ENCODE peak calls at places on chromosomes 1 and 21, in six cellular contexts. B, X, G, F, E and P are unnamed samples.
A peak's percentile ranks its signal among the peaks of the same experiment; 100 is the strongest.

GRCh38 chr1:101174722-101175121 is 62.1 kb upstream of the S1PR1 start:
- DNase-seq in X (peak; percentile 45), B (peak; percentile 93), F (peak; percentile 87), E (peak; percentile 92), G (no peak), P (no peak)

GRCh38 chr1:3066826-3067225 is 2.2 kb upstream of the PRDM16 start:
- DNase-seq in G (no peak), B (no peak), F (no peak), X (no peak), E (no peak), P (no peak)

GRCh38 chr1:159653201-159653600 is 61.2 kb downstream of the CRP start:
- DNase-seq in E (no peak), B (peak; percentile 75), G (no peak), X (no peak), F (no peak), P (no peak)

GRCh38 chr1:218344814-218345672 is at the start of gene TGFB2:
- DNase-seq in B (peak; percentile 70), X (peak; percentile 68), G (peak; percentile 29), E (peak; percentile 98), F (peak; percentile 79), P (no peak)

GRCh38 chr1:242890211-242890741 is 364.8 kb downstream of the CEP170 start:
- DNase-seq in B (peak; percentile 1), F (peak; percentile 25), E (peak; percentile 31), X (peak; percentile 80), G (peak; percentile 85), P (peak; percentile 20)

GRCh38 chr21:41442496-41443186 is 16.6 kb downstream of the MX1 start:
- DNase-seq in X (no peak), E (no peak), G (no peak), B (no peak), F (no peak), P (no peak)

GRCh38 chr1:94675373-94675772 is 133.8 kb upstream of the F3 start:
- DNase-seq in G (no peak), E (no peak), B (no peak), F (no peak), X (no peak), P (no peak)

GRCh38 chr1:9439074-9439761 is 100.0 kb upstream of the SLC25A33 start:
- DNase-seq in B (peak; percentile 43), G (no peak), F (peak; percentile 17), X (no peak), E (no peak), P (no peak)

GRCh38 chr1:35470964-35471613 is 86.1 kb downstream of the KIAA0319L start:
- DNase-seq in B (no peak), G (peak; percentile 12), X (peak; percentile 49), F (no peak), E (no peak), P (no peak)

GRCh38 chr1:207234690-207235089 is 86.8 kb upstream of the CD55 start:
- DNase-seq in X (no peak), G (no peak), B (no peak), F (no peak), E (no peak), P (no peak)

GRCh38 chr1:213989071-213989739 is 1.4 kb downstream of the PROX1 start:
- DNase-seq in B (no peak), F (no peak), E (no peak), X (peak; percentile 40), G (peak; percentile 58), P (no peak)

GRCh38 chr1:48718696-48719095 is 58.0 kb downstream of the BEND5 start:
- DNase-seq in G (no peak), E (no peak), X (no peak), F (no peak), B (no peak), P (no peak)

GRCh38 chr1:44377925-44378784 is 23.1 kb upstream of the ERI3 start:
- DNase-seq in B (peak; percentile 76), F (peak; percentile 15), G (peak; percentile 86), X (peak; percentile 82), E (peak; percentile 76), P (peak; percentile 50)

GRCh38 chr1:29496701-29497100 is 260.4 kb downstream of the PTPRU start:
- DNase-seq in E (no peak), G (no peak), X (no peak), B (no peak), F (no peak), P (no peak)

GRCh38 chr1:213244664-213245091 is 193.6 kb downstream of the RPS6KC1 start:
- DNase-seq in X (peak; percentile 45), F (peak; percentile 14), B (peak; percentile 61), G (peak; percentile 68), E (peak; percentile 75), P (peak; percentile 34)

GRCh38 chr1:230112131-230112701 is 45.2 kb downstream of the GALNT2 start:
- DNase-seq in F (no peak), E (no peak), B (no peak), X (no peak), G (peak; percentile 88), P (peak; percentile 50)

GRCh38 chr1:35557118-35557610 is at the start of gene KIAA0319L:
- DNase-seq in X (no peak), E (peak; percentile 74), B (peak; percentile 90), G (peak; percentile 90), F (no peak), P (no peak)

GRCh38 chr21:43767980-43768867 is 7.9 kb downstream of the CSTB start:
- DNase-seq in X (peak; percentile 69), B (peak; percentile 92), F (peak; percentile 87), G (peak; percentile 41), E (peak; percentile 96), P (no peak)

GRCh38 chr1:179142889-179143299 is 61.0 kb downstream of the TOR3A start:
- DNase-seq in B (peak; percentile 98), G (no peak), E (peak; percentile 92), X (peak; percentile 67), F (peak; percentile 97), P (no peak)

GRCh38 chr1:206698011-206698410 is 13.3 kb downstream of the MAPKAPK2 start:
- DNase-seq in B (no peak), G (no peak), E (no peak), X (no peak), F (no peak), P (no peak)

GRCh38 chr21:21921410-21922232 is 923.4 kb downstream of the NCAM2 start:
- DNase-seq in G (peak; percentile 58), X (peak; percentile 51), B (peak; percentile 49), F (no peak), E (peak; percentile 65), P (no peak)

GRCh38 chr1:51313961-51314777 is 16.2 kb downstream of the TTC39A start:
- DNase-seq in G (no peak), X (no peak), E (peak; percentile 91), B (peak; percentile 86), F (peak; percentile 78), P (no peak)
- H3K4me2 ChIP-seq in G (no peak overlapping the region), X (no peak overlapping the region), E (peak overlapping the region; percentile 77), B (no peak overlapping the region), F (peak overlapping the region; percentile 49), P (no peak overlapping the region)

GRCh38 chr1:15410884-15411245 is 1.2 kb downstream of the EFHD2 start:
- DNase-seq in F (no peak), E (no peak), G (no peak), X (no peak), B (no peak), P (no peak)
- H3K9ac ChIP-seq in F (peak overlapping the region; percentile 85), E (peak overlapping the region; percentile 95), G (no peak overlapping the region), X (peak overlapping the region; percentile 77), B (peak overlapping the region; percentile 85), P (peak overlapping the region; percentile 86)

DNA sequence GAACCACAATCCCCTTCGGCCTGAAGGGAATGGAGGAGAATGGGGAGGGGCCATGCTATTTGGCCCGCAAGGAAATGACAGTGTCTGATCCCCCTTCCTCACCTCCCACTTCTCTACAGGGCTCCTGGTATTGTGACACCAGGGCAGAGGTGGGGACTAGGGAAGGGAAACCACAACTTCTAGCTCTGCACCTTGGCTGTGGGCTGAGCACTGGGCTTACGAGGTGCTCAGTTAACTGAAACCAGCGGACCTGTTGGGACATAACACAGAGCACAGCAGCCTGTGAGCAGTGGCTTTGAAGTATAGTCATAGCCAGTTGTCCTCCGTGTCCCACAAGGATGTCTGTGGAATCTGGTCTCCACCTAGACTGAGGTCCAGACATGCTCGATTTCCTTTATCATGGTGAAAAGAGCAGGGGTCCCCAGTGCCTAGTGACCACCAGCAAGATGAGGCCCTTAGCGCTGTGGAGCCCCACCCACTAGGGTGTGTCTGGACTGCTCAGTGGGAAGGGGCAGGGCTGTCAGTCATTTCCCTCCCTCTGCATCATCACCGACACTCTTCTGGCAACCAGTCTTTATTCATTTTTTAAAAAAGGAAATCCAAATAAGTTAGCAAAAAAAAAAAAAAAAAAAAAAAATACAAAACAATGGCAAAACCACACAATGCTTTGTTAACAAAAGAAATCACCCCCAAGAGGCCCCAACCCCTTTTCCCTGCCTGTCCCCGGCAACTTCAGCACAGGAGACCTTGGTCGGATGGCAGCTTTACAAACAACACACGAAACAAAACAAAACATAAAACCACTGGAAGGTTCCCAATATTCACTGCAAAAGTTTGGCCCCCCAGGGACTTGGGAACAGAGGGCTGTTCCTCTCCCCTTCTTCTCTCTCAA is 3.0 kb downstream of the MYOG start:
- DNase-seq in X (peak; percentile 44), F (no peak), B (no peak), E (no peak), G (no peak), P (no peak)
- H3K79me2 ChIP-seq in X (no peaks in the 10 kb centered on the region), F (no peaks in the 10 kb centered on the region), B (no peaks in the 10 kb centered on the region), E (no peaks in the 10 kb centered on the region), G (no peaks in the 10 kb centered on the region), P (no peaks in the 10 kb centered on the region)

GRCh38 chr1:109206324-109206723 is 7.4 kb upstream of the SARS1 start:
- DNase-seq in B (no peak), G (no peak), E (no peak), F (no peak), X (no peak), P (no peak)

GRCh38 chr1:109207472-109208103 is 6.1 kb upstream of the SARS1 start:
- DNase-seq in X (no peak), G (no peak), B (no peak), F (no peak), E (no peak), P (no peak)

GRCh38 chr1:109210058-109210457 is 3.7 kb upstream of the SARS1 start:
- DNase-seq in X (no peak), E (no peak), F (peak; percentile 82), G (no peak), B (no peak), P (no peak)

GRCh38 chr1:109208847-109209463 is 4.8 kb upstream of the SARS1 start:
- DNase-seq in X (no peak), G (no peak), B (peak; percentile 26), F (peak; percentile 70), E (peak; percentile 22), P (no peak)

DNA sequence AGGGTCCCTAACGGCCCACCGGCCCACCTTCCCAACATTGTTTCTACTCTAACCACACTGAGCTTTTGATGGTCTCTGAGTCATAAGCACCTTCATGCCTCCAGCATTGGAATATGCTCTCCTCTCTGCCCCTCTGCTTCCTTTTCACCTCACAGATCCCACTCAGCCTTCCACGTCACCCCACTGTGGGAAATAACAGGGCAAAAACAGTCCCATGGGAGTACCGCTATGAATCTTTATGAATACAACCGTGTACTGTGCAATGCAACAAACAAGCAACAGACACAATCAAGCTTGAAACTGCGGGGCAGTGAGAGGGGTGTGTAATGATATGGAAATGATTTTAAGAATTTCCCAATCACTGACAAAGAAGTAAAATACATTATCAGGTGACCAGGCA is 5.3 kb upstream of the SARS1 start:
- DNase-seq in F (no peak), B (no peak), E (no peak), G (no peak), X (no peak), P (no peak)
- H3K4me2 ChIP-seq in F (peak overlapping the region; percentile 61), B (no peak overlapping the region), E (no peak overlapping the region), G (no peak overlapping the region), X (no peak overlapping the region), P (no peak overlapping the region)